ENCODE peak calls at places on chromosomes 13 and 19, in seven cellular contexts. U is activated B cell treated with CpG ODN at 0.5 μM for 24 hours, M is gastrocnemius medialis, C is uterus, P is ascending aorta, N is esophagus squamous epithelium, Y is right atrium auricular region. I is an unnamed sample.

GRCh38 chr19:50315773-50316448 is 13.3 kb downstream of the KCNC3 start:
- DNase-seq in U (no peak), M (no peak), C (no peak), P (no peak), N (no peak), Y (no peak), I (peak)

GRCh38 chr13:74105871-74106270 is 28.3 kb downstream of the KLF12 start:
- DNase-seq in U (no peak), M (no peak), C (no peak), P (no peak), N (no peak), Y (no peak), I (no peak)

GRCh38 chr13:46893221-46893620 is 3.6 kb downstream of the HTR2A start:
- DNase-seq in U (no peak), M (no peak), C (no peak), P (no peak), N (no peak), Y (no peak), I (no peak)

GRCh38 chr19:3481241-3482090 is 1.1 kb upstream of the SMIM24 start:
- DNase-seq in U (no peak), M (no peak), C (no peak), P (no peak), N (no peak), Y (no peak), I (peak)

GRCh38 chr13:34657716-34658115 is 284.4 kb upstream of the NBEA start:
- DNase-seq in U (no peak), M (no peak), C (no peak), P (no peak), N (no peak), Y (no peak), I (no peak)

GRCh38 chr13:99894835-99895427 is 76.6 kb downstream of the ZIC5 start:
- DNase-seq in U (no peak), M (no peak), C (no peak), P (no peak), N (no peak), Y (no peak), I (no peak)

GRCh38 chr13:21014666-21015170 is 46.7 kb downstream of the LATS2 start:
- DNase-seq in U (no peak), M (peak), C (no peak), P (no peak), N (no peak), Y (no peak), I (peak)

GRCh38 chr13:111183959-111184684 is 69.0 kb downstream of the ARHGEF7 start:
- DNase-seq in U (no peak), M (no peak), C (no peak), P (no peak), N (no peak), Y (no peak), I (no peak)

GRCh38 chr13:95660981-95661581 is 15.9 kb upstream of the DNAJC3 start:
- DNase-seq in U (no peak), M (no peak), C (no peak), P (no peak), N (no peak), Y (no peak), I (no peak)

GRCh38 chr19:32676186-32676894 is 692 bp downstream of the RGS9BP start:
- DNase-seq in U (no peak), M (no peak), C (no peak), P (no peak), N (no peak), Y (no peak), I (peak)

GRCh38 chr19:19064811-19065745 is 1.3 kb downstream of the SLC25A42 start:
- DNase-seq in U (peak), M (no peak), C (no peak), P (no peak), N (no peak), Y (no peak), I (peak)

GRCh38 chr13:76725211-76725610 is 161.0 kb downstream of the KCTD12 start:
- DNase-seq in U (no peak), M (no peak), C (no peak), P (no peak), N (no peak), Y (no peak), I (no peak)

GRCh38 chr19:7912144-7912696 is 2.4 kb upstream of the TGFBR3L start:
- DNase-seq in U (no peak), M (no peak), C (peak), P (no peak), N (no peak), Y (no peak), I (no peak)

GRCh38 chr13:32428581-32429072 is 697 bp upstream of the N4BP2L1 start:
- DNase-seq in U (no peak), M (no peak), C (no peak), P (no peak), N (no peak), Y (no peak), I (no peak)

GRCh38 chr13:25143693-25144092 is 28.4 kb downstream of the AMER2 start:
- DNase-seq in U (no peak), M (no peak), C (no peak), P (no peak), N (no peak), Y (no peak), I (no peak)

GRCh38 chr19:18220632-18221275 is 5.5 kb downstream of the PDE4C start:
- DNase-seq in U (no peak), M (no peak), C (no peak), P (no peak), N (no peak), Y (no peak), I (no peak)

GRCh38 chr13:39699274-39699673 is 43.8 kb downstream of the COG6 start:
- DNase-seq in U (no peak), M (no peak), C (no peak), P (no peak), N (no peak), Y (no peak), I (no peak)

GRCh38 chr13:35876601-35877000 is 254.6 kb downstream of the DCLK1 start:
- DNase-seq in U (no peak), M (no peak), C (no peak), P (no peak), N (no peak), Y (no peak), I (no peak)

GRCh38 chr19:10643166-10643967 is 10.8 kb upstream of the ILF3 start:
- DNase-seq in U (no peak), M (no peak), C (no peak), P (no peak), N (no peak), Y (no peak), I (no peak)

GRCh38 chr13:94617389-94618000 is 15.8 kb downstream of the GPR180 start:
- DNase-seq in U (no peak), M (no peak), C (no peak), P (no peak), N (no peak), Y (no peak), I (no peak)

GRCh38 chr13:76879211-76879875 is 6.9 kb downstream of the KCTD12 start:
- DNase-seq in U (peak), M (peak), C (peak), P (peak), N (peak), Y (peak), I (peak)

GRCh38 chr19:11379857-11380350 is 4.2 kb downstream of the EPOR start:
- DNase-seq in U (no peak), M (no peak), C (no peak), P (no peak), N (no peak), Y (no peak), I (no peak)

GRCh38 chr19:53958168-53958571 is 4.6 kb upstream of the CACNG8 start:
- DNase-seq in U (no peak), M (no peak), C (no peak), P (no peak), N (no peak), Y (no peak), I (no peak)

GRCh38 chr19:15421726-15422260 is 3.0 kb upstream of the AKAP8L start:
- DNase-seq in U (no peak), M (no peak), C (no peak), P (no peak), N (no peak), Y (no peak), I (no peak)

GRCh38 chr13:64457976-64458375 is 2772.2 kb downstream of the PCDH9 start:
- DNase-seq in U (no peak), M (no peak), C (no peak), P (no peak), N (no peak), Y (no peak), I (no peak)

GRCh38 chr13:22569830-22570229 is 610.9 kb upstream of the SGCG start:
- DNase-seq in U (no peak), M (no peak), C (no peak), P (no peak), N (no peak), Y (no peak), I (no peak)
- TF ChIP-seq CTCF in U (no peak), M (no peak), C (no peak), P (no peak), N (no peak), Y (no peak), I (no peak)

DNA sequence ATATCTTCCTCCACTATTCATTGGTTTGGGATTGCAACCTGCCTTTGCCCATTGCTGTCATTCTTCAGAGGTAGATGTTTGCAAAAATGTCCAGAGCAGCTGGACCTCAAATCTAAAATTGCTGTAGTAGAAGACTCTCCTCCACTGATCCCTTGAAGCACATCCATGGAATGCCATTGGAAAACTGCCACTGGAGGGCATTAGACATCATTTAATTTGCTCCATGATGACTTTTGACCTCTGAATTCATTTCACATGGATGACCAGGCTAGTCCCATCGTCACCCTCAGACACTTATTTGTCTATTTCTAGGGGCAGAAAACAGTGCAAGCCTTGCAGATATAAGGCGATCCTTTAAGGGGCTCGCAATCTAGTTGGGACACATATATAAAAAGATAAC is 33.9 kb upstream of the FLT1 start:
- DNase-seq in U (no peak), M (no peak), C (no peak), P (no peak), N (no peak), Y (no peak), I (no peak)
- TF ChIP-seq CTCF in U (no peak), M (no peak), C (no peak), P (no peak), N (no peak), Y (no peak), I (no peak)

GRCh38 chr13:33441015-33441414 is 155.5 kb upstream of the STARD13 start:
- DNase-seq in U (no peak), M (no peak), C (no peak), P (no peak), N (no peak), Y (no peak), I (no peak)
- TF ChIP-seq CTCF in U (no peak), M (peak), C (no peak), P (no peak), N (no peak), Y (no peak), I (no peak)

GRCh38 chr13:27619711-27620376 is 485 bp downstream of the LNX2 start:
- DNase-seq in U (no peak), M (peak), C (peak), P (no peak), N (no peak), Y (peak), I (peak)
- TF ChIP-seq CTCF in U (no peak), M (peak), C (no peak), P (peak), N (peak), Y (no peak), I (peak)

DNA sequence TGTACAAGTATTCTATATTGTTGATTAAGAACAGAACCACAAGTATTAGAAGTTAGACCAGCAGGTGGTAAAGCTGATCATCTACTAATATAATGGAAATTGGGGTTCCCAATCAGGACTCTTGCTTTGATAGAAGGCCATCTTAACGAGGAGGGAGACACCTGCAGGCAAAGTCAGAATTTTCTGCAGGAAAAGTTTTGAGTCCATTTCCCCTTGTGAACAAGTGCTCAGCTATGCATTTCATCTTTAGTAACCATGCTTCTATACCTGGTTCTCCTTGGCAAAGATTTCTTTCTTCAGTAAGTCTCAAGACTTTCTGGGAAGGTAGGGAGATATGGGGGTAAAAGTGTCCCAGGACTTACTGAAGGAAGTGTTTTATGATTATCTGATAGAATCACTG is 36.1 kb upstream of the USPL1 start:
- DNase-seq in U (no peak), M (no peak), C (no peak), P (no peak), N (no peak), Y (no peak), I (no peak)
- TF ChIP-seq CTCF in U (no peak), M (no peak), C (peak), P (no peak), N (peak), Y (no peak), I (peak)

GRCh38 chr19:1779604-1779973 is 26.3 kb downstream of the ONECUT3 start:
- DNase-seq in U (no peak), M (no peak), C (no peak), P (no peak), N (no peak), Y (no peak), I (no peak)

GRCh38 chr19:1782501-1782900 is 29.2 kb downstream of the ONECUT3 start:
- DNase-seq in U (no peak), M (no peak), C (no peak), P (no peak), N (no peak), Y (no peak), I (no peak)

GRCh38 chr19:1783354-1783753 is 28.7 kb downstream of the ATP8B3 start:
- DNase-seq in U (no peak), M (no peak), C (no peak), P (no peak), N (no peak), Y (no peak), I (no peak)

GRCh38 chr19:1777149-1777548 is 23.8 kb downstream of the ONECUT3 start:
- DNase-seq in U (no peak), M (no peak), C (no peak), P (no peak), N (no peak), Y (no peak), I (no peak)

GRCh38 chr19:1780272-1780957 is 27.1 kb downstream of the ONECUT3 start:
- DNase-seq in U (no peak), M (no peak), C (no peak), P (no peak), N (no peak), Y (no peak), I (no peak)
- TF ChIP-seq CTCF in U (no peak), M (no peak), C (no peak), P (no peak), N (no peak), Y (no peak), I (no peak)

GRCh38 chr13:92044351-92044750 is 645.9 kb downstream of the GPC5 start:
- DNase-seq in U (no peak), M (no peak), C (no peak), P (no peak), N (no peak), Y (no peak), I (no peak)
- TF ChIP-seq CTCF in U (no peak), M (no peak), C (no peak), P (no peak), N (no peak), Y (no peak), I (no peak)

GRCh38 chr13:71290963-71291937 is 575.8 kb downstream of the DACH1 start:
- DNase-seq in U (no peak), M (peak), C (peak), P (no peak), N (no peak), Y (no peak), I (no peak)

GRCh38 chr13:71285700-71286099 is 581.3 kb downstream of the DACH1 start:
- DNase-seq in U (no peak), M (no peak), C (no peak), P (no peak), N (no peak), Y (no peak), I (no peak)
- TF ChIP-seq CTCF in U (no peak), M (peak), C (peak), P (no peak), N (no peak), Y (no peak), I (no peak)

GRCh38 chr19:12866416-12867119 is 14.7 kb downstream of the DNASE2 start:
- DNase-seq in U (no peak), M (no peak), C (no peak), P (no peak), N (no peak), Y (no peak), I (no peak)

GRCh38 chr19:12864143-12864542 is 17.1 kb downstream of the DNASE2 start:
- DNase-seq in U (no peak), M (no peak), C (no peak), P (no peak), N (no peak), Y (no peak), I (no peak)

GRCh38 chr19:12867120-12868099 is 13.8 kb downstream of the DNASE2 start:
- DNase-seq in U (peak), M (no peak), C (no peak), P (no peak), N (no peak), Y (no peak), I (peak)

GRCh38 chr19:12865746-12866415 is 15.4 kb downstream of the DNASE2 start:
- DNase-seq in U (no peak), M (no peak), C (no peak), P (no peak), N (no peak), Y (no peak), I (no peak)

DNA sequence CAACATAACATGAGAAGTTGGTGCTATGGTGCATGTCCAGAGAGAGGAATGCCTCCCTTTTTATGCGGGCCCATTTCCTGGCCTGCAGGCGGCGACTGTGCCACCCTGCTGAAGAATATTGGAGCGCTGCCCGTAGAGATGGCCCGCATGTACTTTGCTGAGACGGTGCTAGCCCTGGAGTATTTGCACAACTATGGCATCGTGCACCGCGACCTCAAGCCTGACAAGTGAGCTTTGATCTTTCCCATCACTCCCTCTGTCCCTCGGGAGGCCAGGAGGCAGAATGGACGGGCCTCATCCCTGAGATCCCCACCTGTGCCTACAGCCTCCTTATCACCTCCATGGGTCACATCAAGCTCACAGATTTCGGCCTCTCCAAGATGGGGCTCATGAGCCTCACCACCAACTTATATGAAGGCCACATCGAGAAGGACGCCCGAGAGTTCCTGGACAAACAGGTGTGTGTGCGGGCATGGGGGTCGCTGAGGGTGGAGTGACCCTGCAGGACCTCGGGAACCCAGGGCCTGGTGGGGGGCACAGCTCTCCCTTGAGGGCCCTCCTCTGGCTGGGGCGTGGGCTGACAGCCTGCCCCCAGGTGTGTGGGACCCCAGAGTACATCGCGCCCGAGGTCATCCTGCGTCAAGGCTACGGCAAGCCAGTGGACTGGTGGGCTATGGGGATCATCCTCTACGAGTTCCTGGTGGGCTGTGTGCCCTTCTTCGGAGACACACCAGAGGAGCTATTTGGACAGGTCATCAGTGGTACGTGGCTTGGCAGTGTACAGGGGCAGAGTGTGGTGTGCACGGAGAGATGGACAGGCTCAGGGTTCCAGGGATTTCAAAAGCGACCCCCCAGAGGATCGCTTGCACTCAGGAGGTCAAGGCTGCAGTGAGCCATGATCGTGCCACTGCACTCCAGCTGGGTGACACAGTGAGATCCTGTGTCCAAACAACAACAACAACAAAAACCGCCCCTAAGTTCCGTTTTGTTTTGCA is 16.2 kb downstream of the DNASE2 start:
- DNase-seq in U (no peak), M (no peak), C (no peak), P (no peak), N (no peak), Y (no peak), I (no peak)
- TF ChIP-seq CTCF in U (no peak), M (no peak), C (no peak), P (no peak), N (no peak), Y (no peak), I (no peak)

I was measured in Peyer's patch.